ENCODE peak calls at places on chromosome 7, in six cellular contexts. D is kidney tubule cell; Z is fibroblast of villous mesenchyme; N is stimulated activated naive CD4-positive, alpha-beta T cell; R is EL; W is OCI-M1. J is an unnamed sample.

GRCh38 chr7:73900286-73900685 is 39.3 kb downstream of the TMEM270 start:
- DNase-seq in D (no peak), Z (no peak), N (no peak), R (no peak), W (no peak), J (no peak)

GRCh38 chr7:101410743-101411476 is 48.2 kb downstream of the COL26A1 start:
- DNase-seq in D (peak), Z (peak), N (no peak), R (peak), W (peak), J (no peak)

GRCh38 chr7:23373151-23374004 is 74.2 kb downstream of the MALSU1 start:
- DNase-seq in D (peak), Z (no peak), N (peak), R (no peak), W (peak), J (peak)

GRCh38 chr7:81462672-81463071 is 307.2 kb downstream of the HGF start:
- DNase-seq in D (peak), Z (peak), N (no peak), R (peak), W (peak), J (no peak)

GRCh38 chr7:144821069-144821468 is 14.8 kb downstream of the TPK1 start:
- DNase-seq in D (peak), Z (no peak), N (no peak), R (no peak), W (no peak), J (no peak)

GRCh38 chr7:83677180-83677866 is 28.4 kb upstream of the SEMA3E start:
- DNase-seq in D (peak), Z (peak), N (no peak), R (peak), W (peak), J (no peak)

GRCh38 chr7:104252409-104253134 is 44.8 kb upstream of the ORC5 start:
- DNase-seq in D (no peak), Z (no peak), N (no peak), R (no peak), W (peak), J (no peak)

GRCh38 chr7:140485463-140486265 is 6.4 kb upstream of the MKRN1 start:
- DNase-seq in D (peak), Z (no peak), N (no peak), R (no peak), W (no peak), J (no peak)

GRCh38 chr7:132298782-132299181 is 277.5 kb downstream of the PLXNA4 start:
- DNase-seq in D (peak), Z (peak), N (no peak), R (peak), W (peak), J (no peak)

GRCh38 chr7:29598607-29599006 is 35.0 kb downstream of the PRR15 start:
- DNase-seq in D (peak), Z (no peak), N (no peak), R (no peak), W (no peak), J (no peak)

GRCh38 chr7:96167424-96167823 is 154.5 kb downstream of the SLC25A13 start:
- DNase-seq in D (peak), Z (no peak), N (no peak), R (no peak), W (no peak), J (no peak)

GRCh38 chr7:157751351-157751750 is 414.5 kb downstream of the DNAJB6 start:
- DNase-seq in D (no peak), Z (no peak), N (no peak), R (no peak), W (no peak), J (no peak)

GRCh38 chr7:20954711-20955641 is 168.3 kb upstream of the SP8 start:
- DNase-seq in D (no peak), Z (no peak), N (no peak), R (no peak), W (no peak), J (no peak)

GRCh38 chr7:74344786-74345185 is 55.6 kb downstream of the CLIP2 start:
- DNase-seq in D (no peak), Z (no peak), N (no peak), R (no peak), W (no peak), J (no peak)

GRCh38 chr7:153404124-153404523 is 644.6 kb downstream of the ACTR3B start:
- DNase-seq in D (no peak), Z (no peak), N (no peak), R (no peak), W (no peak), J (no peak)

GRCh38 chr7:98202367-98203195 is 8.7 kb upstream of the BHLHA15 start:
- DNase-seq in D (no peak), Z (no peak), N (peak), R (no peak), W (peak), J (peak)

GRCh38 chr7:47479821-47480575 is 101.9 kb downstream of the TNS3 start:
- DNase-seq in D (no peak), Z (no peak), N (no peak), R (no peak), W (no peak), J (no peak)

GRCh38 chr7:1229956-1230355 is 2.7 kb upstream of the UNCX start:
- DNase-seq in D (no peak), Z (no peak), N (no peak), R (no peak), W (no peak), J (no peak)

GRCh38 chr7:30709549-30709948 is 27.3 kb upstream of the CRHR2 start:
- DNase-seq in D (no peak), Z (no peak), N (no peak), R (no peak), W (no peak), J (no peak)

GRCh38 chr7:132117181-132117580 is 459.1 kb downstream of the PLXNA4 start:
- DNase-seq in D (peak), Z (peak), N (no peak), R (peak), W (no peak), J (no peak)